ENCODE peak calls at places on chromosomes 2 and 18, in eight cellular contexts. I is A549, J is colonic mucosa, H is lower lobe of right lung, M is AG09309, U is GM06990, B is OCI-LY7, X is psoas muscle. G is an unnamed sample.

GRCh38 chr2:190615555-190616200 is 33.2 kb upstream of the NAB1 start:
- DNase-seq in I (no peak), J (no peak), H (no peak), M (no peak), U (no peak), B (no peak), X (no peak), G (no peak)

GRCh38 chr2:142901778-142902177 is 24.3 kb downstream of the KYNU start:
- DNase-seq in I (no peak), J (no peak), H (no peak), M (no peak), U (no peak), B (no peak), X (no peak), G (no peak)

GRCh38 chr2:26914286-26914962 is 56.0 kb upstream of the MAPRE3 start:
- DNase-seq in I (no peak), J (no peak), H (no peak), M (no peak), U (no peak), B (no peak), X (no peak), G (no peak)

GRCh38 chr18:79975985-79976680 is 11.7 kb downstream of the HSBP1L1 start:
- DNase-seq in I (no peak), J (no peak), H (no peak), M (no peak), U (no peak), B (no peak), X (no peak), G (no peak)

GRCh38 chr18:62881509-62882016 is 166.2 kb downstream of the PHLPP1 start:
- DNase-seq in I (peak), J (no peak), H (no peak), M (peak), U (no peak), B (no peak), X (no peak), G (peak)

GRCh38 chr2:219908538-219908937 is 281.1 kb downstream of the SLC4A3 start:
- DNase-seq in I (no peak), J (no peak), H (no peak), M (no peak), U (no peak), B (no peak), X (no peak), G (no peak)

GRCh38 chr18:59386909-59387515 is 27.9 kb upstream of the LMAN1 start:
- DNase-seq in I (no peak), J (no peak), H (no peak), M (no peak), U (no peak), B (no peak), X (no peak), G (no peak)

GRCh38 chr2:206084468-206084869 is 1.5 kb downstream of the INO80D start:
- DNase-seq in I (peak), J (peak), H (peak), M (peak), U (peak), B (peak), X (peak), G (peak)

GRCh38 chr2:166961933-166962332 is 73.7 kb downstream of the XIRP2 start:
- DNase-seq in I (no peak), J (no peak), H (no peak), M (no peak), U (no peak), B (no peak), X (no peak), G (no peak)

GRCh38 chr18:44687421-44687820 is 6.7 kb downstream of the SETBP1 start:
- DNase-seq in I (no peak), J (no peak), H (no peak), M (no peak), U (no peak), B (no peak), X (no peak), G (peak)

GRCh38 chr18:50374170-50374752 is 585 bp upstream of the SKA1 start:
- DNase-seq in I (no peak), J (no peak), H (no peak), M (no peak), U (no peak), B (no peak), X (no peak), G (no peak)

GRCh38 chr2:132038179-132038882 is 123.4 kb downstream of the ANKRD30BL start:
- DNase-seq in I (no peak), J (no peak), H (peak), M (no peak), U (peak), B (peak), X (no peak), G (no peak)

GRCh38 chr2:97745474-97746172 is 32.2 kb downstream of the ZAP70 start:
- DNase-seq in I (no peak), J (no peak), H (no peak), M (no peak), U (no peak), B (no peak), X (no peak), G (no peak)

GRCh38 chr2:121705390-121705789 is 31.3 kb downstream of the NIFK start:
- DNase-seq in I (no peak), J (no peak), H (no peak), M (no peak), U (no peak), B (no peak), X (no peak), G (no peak)

GRCh38 chr2:101993772-101994171 is 2.0 kb downstream of the IL1R2 start:
- DNase-seq in I (no peak), J (no peak), H (no peak), M (no peak), U (no peak), B (no peak), X (no peak), G (no peak)

GRCh38 chr2:204425821-204426220 is 119.5 kb upstream of the PARD3B start:
- DNase-seq in I (no peak), J (no peak), H (no peak), M (no peak), U (no peak), B (no peak), X (no peak), G (no peak)

GRCh38 chr2:232073699-232074098 is 112.2 kb downstream of the DIS3L2 start:
- DNase-seq in I (no peak), J (no peak), H (no peak), M (no peak), U (no peak), B (no peak), X (no peak), G (no peak)

DNA sequence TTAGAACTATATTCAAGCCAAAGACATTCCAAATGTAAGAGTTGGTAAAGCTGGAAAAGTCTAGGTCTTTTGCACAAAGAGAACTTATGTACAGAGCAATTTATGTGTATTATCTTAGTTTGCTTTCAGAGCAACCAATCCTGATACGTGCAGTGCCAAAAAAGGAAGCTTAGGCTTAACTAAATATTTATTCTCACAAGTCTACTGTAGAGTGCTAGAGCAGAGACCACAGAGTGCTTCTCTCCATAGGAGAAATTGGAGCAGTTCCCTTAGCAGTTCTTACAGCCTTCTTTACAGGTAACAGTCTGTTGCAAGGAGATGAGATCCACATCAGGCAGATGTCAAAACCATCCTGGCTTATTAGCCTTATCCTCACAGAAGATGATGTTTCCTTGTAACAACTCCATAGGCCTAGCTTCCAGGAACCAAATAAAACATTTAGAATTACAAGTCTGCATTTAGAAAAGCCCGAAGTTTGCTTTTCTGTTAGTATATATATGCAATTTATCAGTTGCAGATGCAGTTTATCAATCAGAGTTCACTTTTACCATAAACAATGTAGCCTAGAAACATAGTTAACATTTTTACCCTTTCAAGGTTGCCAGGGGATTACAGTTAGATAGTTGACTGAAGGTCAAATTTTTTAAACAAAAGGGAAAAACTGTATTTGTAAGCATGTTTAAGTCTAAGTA is 250.6 kb upstream of the KCNJ3 start:
- DNase-seq in I (no peak), J (no peak), H (no peak), M (no peak), U (no peak), B (no peak), X (no peak), G (no peak)
- H3K4me3 ChIP-seq in I (no peak), J (no peak), H (no peak), M (no peak), U (no peak), B (no peak), X (no peak), G (no peak)

DNA sequence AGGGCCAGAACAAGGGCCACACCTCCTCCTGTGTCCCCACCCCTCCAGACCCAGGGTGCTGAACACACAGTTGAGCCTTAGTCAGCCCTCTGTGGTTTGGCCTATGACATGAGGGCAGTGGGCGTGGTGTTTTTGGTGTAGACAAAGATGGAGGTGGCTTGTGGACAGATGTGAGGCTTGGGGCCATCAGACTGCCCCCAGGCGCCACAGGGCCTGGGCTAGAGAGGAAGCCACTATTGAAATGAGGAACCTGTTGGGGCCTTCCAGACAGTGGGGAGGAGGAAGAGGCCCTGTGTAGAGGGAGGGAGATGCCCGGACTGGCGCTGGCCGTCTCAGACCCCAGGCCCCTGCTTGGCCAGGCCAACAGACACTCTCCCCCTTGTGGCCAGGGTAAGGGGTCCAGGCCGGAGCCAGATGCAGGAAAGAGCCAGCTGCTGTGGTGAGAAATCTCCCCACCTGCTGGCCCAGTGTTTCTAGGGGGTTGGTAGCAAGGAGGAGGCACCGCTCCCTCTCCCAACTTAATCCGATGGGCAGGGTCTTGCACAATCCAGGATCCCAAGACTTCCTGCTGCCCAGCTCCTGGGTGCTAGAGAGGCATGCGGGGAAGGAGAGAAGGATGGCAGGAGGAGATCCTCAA is 53.8 kb downstream of the SMAD7 start:
- DNase-seq in I (no peak), J (peak), H (peak), M (no peak), U (peak), B (peak), X (peak), G (peak)
- TF ChIP-seq CTCF in I (no peak), J (no peak), H (no peak), M (no peak), U (no peak), B (peak), X (no peak), G (peak)

GRCh38 chr2:12923907-12924610 is 207.3 kb downstream of the TRIB2 start:
- DNase-seq in I (no peak), J (no peak), H (no peak), M (peak), U (no peak), B (no peak), X (no peak), G (no peak)

GRCh38 chr2:12921321-12921720 is 204.6 kb downstream of the TRIB2 start:
- DNase-seq in I (no peak), J (no peak), H (no peak), M (peak), U (no peak), B (no peak), X (no peak), G (no peak)

GRCh38 chr2:12918841-12919445 is 202.2 kb downstream of the TRIB2 start:
- DNase-seq in I (no peak), J (peak), H (peak), M (peak), U (no peak), B (no peak), X (peak), G (no peak)

GRCh38 chr2:12915792-12916191 is 199.1 kb downstream of the TRIB2 start:
- DNase-seq in I (no peak), J (no peak), H (no peak), M (no peak), U (no peak), B (no peak), X (no peak), G (no peak)

GRCh38 chr2:12918138-12918840 is 201.6 kb downstream of the TRIB2 start:
- DNase-seq in I (no peak), J (no peak), H (no peak), M (no peak), U (no peak), B (no peak), X (no peak), G (no peak)
- H3K4me3 ChIP-seq in I (no peak), J (no peak), H (no peak), M (no peak), U (no peak), B (no peak), X (no peak), G (no peak)

GRCh38 chr2:240566203-240567136 is 1.8 kb upstream of the RNPEPL1 start:
- DNase-seq in I (no peak), J (peak), H (peak), M (no peak), U (peak), B (peak), X (peak), G (no peak)
- TF ChIP-seq CTCF in I (peak), J (peak), H (peak), M (peak), U (peak), B (peak), X (peak), G (peak)